ENCODE peak calls at places on chromosome 17, in nine cellular contexts. J is neural progenitor cell, L is Calu3, X is A673, S is AG09309, E is mucosa of descending colon, N is lung, Q is breast epithelium, O is thoracic aorta. G is an unnamed sample.

GRCh38 chr17:72717676-72718075 is 374.8 kb downstream of the SLC39A11 start:
- DNase-seq in J (no peak), L (peak; percentile 82), X (no peak), S (no peak), E (no peak), N (no peak), Q (no peak), O (no peak), G (no peak)

GRCh38 chr17:2704031-2704889 is 7.3 kb downstream of the CLUH start:
- DNase-seq in J (no peak), L (no peak), X (no peak), S (no peak), E (peak; percentile 47), N (no peak), Q (no peak), O (no peak), G (no peak)

GRCh38 chr17:72832306-72832705 is 260.2 kb downstream of the SLC39A11 start:
- DNase-seq in J (no peak), L (no peak), X (no peak), S (no peak), E (no peak), N (no peak), Q (no peak), O (no peak), G (no peak)

GRCh38 chr17:8643855-8644506 is 13.5 kb upstream of the MYH10 start:
- DNase-seq in J (no peak), L (no peak), X (no peak), S (no peak), E (no peak), N (no peak), Q (no peak), O (no peak), G (no peak)

GRCh38 chr17:48732688-48733629 is 4.4 kb upstream of the HOXB13 start:
- DNase-seq in J (peak; percentile 50), L (no peak), X (no peak), S (no peak), E (no peak), N (no peak), Q (no peak), O (no peak), G (no peak)

GRCh38 chr17:66904760-66905637 is 59.5 kb upstream of the CACNG4 start:
- DNase-seq in J (no peak), L (peak; percentile 40), X (peak; percentile 51), S (no peak), E (no peak), N (peak; percentile 41), Q (peak; percentile 60), O (no peak), G (no peak)

GRCh38 chr17:27635275-27635823 is 4.4 kb downstream of the LGALS9 start:
- DNase-seq in J (no peak), L (no peak), X (no peak), S (no peak), E (no peak), N (peak; percentile 42), Q (no peak), O (no peak), G (no peak)

GRCh38 chr17:14755002-14755401 is 454.1 kb downstream of the HS3ST3B1 start:
- DNase-seq in J (no peak), L (no peak), X (no peak), S (peak; percentile 48), E (no peak), N (no peak), Q (no peak), O (no peak), G (no peak)

GRCh38 chr17:38869647-38870258 is at the start of gene LASP1:
- DNase-seq in J (peak; percentile 94), L (peak; percentile 100), X (peak; percentile 90), S (peak; percentile 57), E (peak; percentile 94), N (peak; percentile 88), Q (peak; percentile 81), O (peak; percentile 53), G (peak; percentile 78)

GRCh38 chr17:60229189-60229802 is 79.5 kb downstream of the CA4 start:
- DNase-seq in J (no peak), L (no peak), X (peak; percentile 52), S (no peak), E (no peak), N (no peak), Q (no peak), O (no peak), G (no peak)

GRCh38 chr17:60231691-60232090 is 81.9 kb downstream of the CA4 start:
- DNase-seq in J (peak; percentile 68), L (no peak), X (peak; percentile 59), S (peak; percentile 28), E (no peak), N (no peak), Q (no peak), O (no peak), G (no peak)

GRCh38 chr17:60230358-60230757 is 80.6 kb downstream of the CA4 start:
- DNase-seq in J (no peak), L (no peak), X (no peak), S (peak; percentile 28), E (no peak), N (no peak), Q (no peak), O (no peak), G (no peak)

DNA sequence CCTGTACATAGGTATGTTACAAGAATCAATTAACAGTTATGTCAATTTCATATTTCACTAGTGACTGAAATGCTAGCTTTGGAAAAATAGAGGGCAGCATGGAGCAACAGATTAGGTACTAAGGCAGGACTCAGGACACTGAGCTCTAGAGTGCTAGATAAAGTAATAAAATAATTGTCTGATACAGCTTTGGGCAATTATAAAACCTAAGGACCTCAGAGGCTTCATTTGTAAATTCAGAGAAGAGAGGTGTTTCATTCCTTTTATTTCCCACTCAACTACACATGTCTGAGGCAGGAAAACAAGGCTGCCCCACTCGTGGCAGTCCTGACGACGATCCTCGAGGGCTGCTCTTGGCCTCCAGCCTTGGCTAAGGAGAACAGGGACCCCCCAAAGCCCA is 81.5 kb downstream of the CA4 start:
- DNase-seq in J (peak; percentile 4), L (no peak), X (peak; percentile 64), S (no peak), E (no peak), N (no peak), Q (no peak), O (no peak), G (no peak)
- TF ChIP-seq CTCF in J (peak; percentile 48), L (no peak), X (peak; percentile 71), S (peak; percentile 54), E (peak; percentile 8), N (no peak), Q (no peak), O (no peak), G (no peak)

GRCh38 chr17:63916566-63917185 is 2.0 kb downstream of the GH1 start:
- DNase-seq in J (no peak), L (no peak), X (no peak), S (no peak), E (peak; percentile 0), N (no peak), Q (no peak), O (no peak), G (no peak)

GRCh38 chr17:63910096-63910495 is 962 bp downstream of the CSHL1 start:
- DNase-seq in J (no peak), L (no peak), X (no peak), S (no peak), E (peak; percentile 19), N (no peak), Q (no peak), O (no peak), G (no peak)

GRCh38 chr17:63911041-63911635 is at the start of gene CSHL1:
- DNase-seq in J (no peak), L (no peak), X (no peak), S (no peak), E (peak; percentile 31), N (no peak), Q (no peak), O (no peak), G (no peak)

GRCh38 chr17:63914471-63914870 is 3.4 kb upstream of the CSHL1 start:
- DNase-seq in J (no peak), L (no peak), X (no peak), S (no peak), E (peak; percentile 22), N (no peak), Q (no peak), O (no peak), G (no peak)

DNA sequence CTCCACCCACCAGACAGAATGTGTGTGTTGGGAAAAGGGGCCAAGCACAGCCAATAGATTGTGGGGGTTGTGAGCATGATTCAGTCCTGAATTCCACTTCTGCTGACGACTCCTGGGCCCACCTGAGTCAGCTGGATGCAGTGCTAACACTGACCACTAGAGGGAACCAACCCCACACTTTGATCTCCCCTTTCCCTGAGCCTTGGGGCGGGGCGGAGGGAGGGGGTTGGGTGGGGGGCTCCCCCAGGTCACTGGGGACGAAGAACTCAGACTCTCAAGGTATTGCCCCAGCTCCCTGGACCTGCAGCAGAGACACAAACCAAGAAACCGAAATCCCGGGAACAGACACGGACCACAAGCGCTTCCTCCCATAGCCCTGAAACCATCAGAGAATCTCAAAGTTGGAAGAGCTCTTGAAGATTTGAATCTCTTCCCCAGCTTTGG is 621 bp upstream of the CSHL1 start:
- DNase-seq in J (peak; percentile 59), L (peak; percentile 54), X (peak; percentile 36), S (no peak), E (peak; percentile 18), N (no peak), Q (no peak), O (no peak), G (peak; percentile 74)
- TF ChIP-seq CTCF in J (peak; percentile 74), L (peak; percentile 70), X (peak; percentile 60), S (peak; percentile 78), E (peak; percentile 76), N (peak; percentile 29), Q (peak; percentile 63), O (peak; percentile 92), G (peak; percentile 91)

GRCh38 chr17:42798383-42799380 is at the start of the genes CNTD1 and COA3:
- DNase-seq in J (peak; percentile 93), L (peak; percentile 95), X (peak; percentile 88), S (peak; percentile 32), E (peak; percentile 91), N (peak; percentile 89), Q (peak; percentile 63), O (peak; percentile 55), G (peak; percentile 58)
- TF ChIP-seq CTCF in J (peak; percentile 12), L (no peak), X (no peak), S (no peak), E (no peak), N (no peak), Q (no peak), O (no peak), G (no peak)

DNA sequence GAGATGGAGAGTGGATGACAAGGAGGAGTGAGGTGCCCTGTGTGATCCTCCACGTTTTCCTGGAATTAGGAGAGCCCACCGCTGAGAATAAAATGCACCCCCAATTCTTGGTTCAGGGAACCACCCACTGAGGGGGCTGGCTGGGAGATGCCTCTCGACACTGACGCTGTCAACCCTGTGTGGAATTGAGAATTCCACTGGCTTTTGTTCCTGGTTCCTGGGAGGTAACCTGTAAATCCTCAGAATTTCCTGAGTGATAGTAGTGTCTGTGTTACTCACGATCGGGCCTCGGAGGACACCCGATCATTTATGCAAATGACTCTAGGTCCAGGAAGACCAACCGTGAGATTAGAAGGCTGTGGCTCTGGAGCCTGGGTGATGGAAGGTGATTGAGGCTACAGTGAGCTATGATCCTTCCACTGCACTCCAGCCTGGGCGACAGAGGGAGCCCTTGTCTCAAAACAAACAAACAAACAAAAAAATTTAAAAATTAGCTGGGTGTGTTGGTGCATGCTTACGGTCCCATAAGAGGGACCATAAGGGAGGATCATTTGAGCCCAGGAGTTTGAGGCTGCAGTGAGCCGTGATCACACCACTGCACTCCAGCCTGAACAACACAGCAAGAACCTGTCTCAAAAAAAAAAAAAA is 11.7 kb upstream of the PRPSAP1 start:
- DNase-seq in J (peak; percentile 30), L (no peak), X (no peak), S (no peak), E (no peak), N (no peak), Q (no peak), O (no peak), G (no peak)
- TF ChIP-seq CTCF in J (peak; percentile 55), L (peak; percentile 29), X (no peak), S (no peak), E (no peak), N (peak; percentile 1), Q (no peak), O (no peak), G (no peak)

G was measured in mesothelial cell of epicardium.